ENCODE peak calls at places on chromosome 17, in four cellular contexts. Q, P, N and S are unnamed samples.

GRCh38 chr17:2708585-2709172 is 2.9 kb downstream of the CLUH start:
- DNase-seq in P (no peak), Q (no peak), N (no peak), S (no peak)

GRCh38 chr17:42673885-42674754 is 2.7 kb downstream of the PLEKHH3 start:
- DNase-seq in N (peak), P (peak), Q (peak), S (no peak)

GRCh38 chr17:40361063-40361924 is 3.2 kb downstream of the GJD3 start:
- DNase-seq in Q (no peak), P (no peak), N (no peak), S (no peak)

GRCh38 chr17:78839762-78840529 is 668 bp downstream of the USP36 start:
- DNase-seq in P (no peak), Q (peak), N (peak), S (no peak)

GRCh38 chr17:57938061-57938502 is 17.1 kb downstream of the CUEDC1 start:
- DNase-seq in Q (no peak), P (no peak), N (peak), S (no peak)

GRCh38 chr17:65936013-65936412 is 255.9 kb downstream of the CEP112 start:
- DNase-seq in N (no peak), Q (no peak), P (no peak), S (no peak)

GRCh38 chr17:80101160-80101945 is at the start of gene GAA:
- DNase-seq in P (peak), N (peak), Q (peak), S (peak)

GRCh38 chr17:17104494-17104893 is 62.2 kb downstream of the MPRIP start:
- DNase-seq in Q (no peak), N (no peak), P (no peak), S (no peak)

GRCh38 chr17:49148171-49148570 is 15.6 kb downstream of the B4GALNT2 start:
- DNase-seq in N (no peak), P (no peak), Q (no peak), S (no peak)

GRCh38 chr17:30232822-30233427 is 2.6 kb downstream of the SLC6A4 start:
- DNase-seq in Q (no peak), N (no peak), P (no peak), S (no peak)

GRCh38 chr17:73311428-73311780 is 397 bp downstream of the CDC42EP4 start:
- DNase-seq in N (no peak), P (peak), Q (no peak), S (no peak)
- TF ChIP-seq JUNB in N (no peak), P (no peak), Q (no peak), S (no peak)

DNA sequence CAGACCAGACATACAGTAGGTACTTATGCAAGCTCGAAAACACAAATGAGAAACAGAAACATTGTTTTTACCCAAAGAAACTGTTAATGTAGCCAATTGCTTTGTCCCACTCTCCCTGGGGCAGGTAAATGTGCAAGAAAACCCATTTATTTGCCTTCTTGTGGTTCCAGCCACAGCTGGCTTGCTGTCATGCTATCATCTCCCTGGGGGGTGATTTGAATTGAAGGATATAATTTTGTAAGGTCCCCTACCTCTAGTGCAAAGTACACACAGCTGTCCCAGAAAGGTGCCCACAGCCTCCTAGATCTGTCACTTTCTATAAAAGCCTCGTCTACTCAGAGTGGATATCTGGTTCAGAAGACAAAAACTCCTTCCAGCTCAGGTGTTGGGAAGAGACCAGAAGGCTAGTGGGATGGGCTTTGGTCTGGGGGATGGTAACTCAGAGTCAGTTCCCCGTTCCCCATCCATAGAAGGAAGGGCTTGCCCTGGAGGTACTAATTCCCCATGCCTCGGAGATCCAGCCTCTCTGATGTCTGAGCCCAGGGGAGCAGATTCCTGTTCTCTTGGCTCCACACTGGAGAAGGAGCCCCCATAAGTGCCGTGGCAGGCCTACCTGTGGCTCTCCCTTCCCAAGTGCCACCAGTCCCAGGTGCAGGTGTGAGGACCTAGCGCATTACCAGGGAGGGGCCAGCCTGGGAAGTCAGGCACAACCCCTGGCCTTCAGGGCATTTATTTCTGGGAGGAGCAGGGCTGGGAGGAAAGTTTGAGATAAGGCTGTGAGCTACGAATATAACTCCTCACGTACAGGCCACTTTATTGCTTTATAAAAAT is 2.4 kb upstream of the PRR15L start:
- DNase-seq in Q (no peak), P (no peak), N (no peak), S (no peak)
- TF ChIP-seq POLR2A in Q (no peak), P (no peak), N (no peak), S (no peak)

GRCh38 chr17:81840826-81841778 is 6.3 kb upstream of the PPP1R27 start:
- DNase-seq in Q (no peak), P (no peak), N (no peak), S (no peak)
- TF ChIP-seq JUNB in Q (no peak), P (no peak), N (no peak), S (no peak)

DNA sequence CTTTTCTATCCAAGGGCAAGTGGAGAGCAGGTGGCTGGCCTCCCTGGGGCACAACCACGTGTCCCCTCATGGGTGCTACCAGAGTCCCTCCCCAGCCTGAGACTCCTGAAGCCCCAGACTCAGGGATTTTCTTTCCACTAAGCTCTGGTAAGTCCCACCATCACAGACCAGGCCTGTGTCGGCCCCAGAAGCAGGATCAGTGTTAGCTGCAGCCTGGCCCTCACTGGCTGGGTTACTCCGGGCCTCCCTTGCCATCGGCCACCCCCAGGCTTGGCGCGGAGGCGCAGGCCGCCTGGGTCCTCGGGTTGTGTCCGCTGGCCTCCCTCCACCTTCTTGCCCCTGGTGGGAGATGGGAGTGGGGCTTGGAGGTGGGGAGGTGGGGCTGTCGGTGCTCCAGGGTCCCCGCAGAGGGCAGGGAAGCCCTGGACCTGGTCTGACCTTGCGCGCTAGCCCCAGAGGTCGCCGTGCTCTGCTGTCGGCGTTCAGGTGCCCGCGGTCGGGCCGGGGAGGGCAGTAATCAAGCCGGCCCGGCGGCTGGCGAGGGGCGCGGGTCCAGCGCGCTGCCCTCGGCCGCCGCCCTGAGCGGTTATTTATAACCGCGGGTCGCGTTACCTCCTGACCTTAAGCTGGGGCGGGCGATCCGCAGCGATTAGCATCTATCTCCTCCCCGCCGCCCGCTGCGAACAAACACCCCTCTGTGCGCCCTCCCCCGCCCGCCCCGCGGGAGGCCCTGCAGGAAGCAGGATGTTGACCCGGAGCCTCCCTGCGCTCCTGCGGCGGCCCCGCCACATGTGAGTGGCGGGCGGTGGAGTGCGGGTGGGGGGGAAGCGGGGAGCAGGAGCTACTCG is 78.1 kb upstream of the TOB1 start:
- DNase-seq in N (peak), P (peak), Q (peak), S (no peak)
- TF ChIP-seq POLR2A in N (peak), P (peak), Q (peak), S (peak)

GRCh38 chr17:38606646-38607611 is 1.2 kb upstream of the SRCIN1 start:
- DNase-seq in Q (no peak), N (no peak), P (no peak), S (no peak)
- TF ChIP-seq JUNB in Q (no peak), N (no peak), P (no peak), S (no peak)

GRCh38 chr17:59131131-59131530 is 23.9 kb downstream of the SKA2 start:
- DNase-seq in P (no peak), Q (no peak), N (no peak), S (no peak)
- TF ChIP-seq POLR2A in P (no peak), Q (no peak), N (no peak), S (no peak)

DNA sequence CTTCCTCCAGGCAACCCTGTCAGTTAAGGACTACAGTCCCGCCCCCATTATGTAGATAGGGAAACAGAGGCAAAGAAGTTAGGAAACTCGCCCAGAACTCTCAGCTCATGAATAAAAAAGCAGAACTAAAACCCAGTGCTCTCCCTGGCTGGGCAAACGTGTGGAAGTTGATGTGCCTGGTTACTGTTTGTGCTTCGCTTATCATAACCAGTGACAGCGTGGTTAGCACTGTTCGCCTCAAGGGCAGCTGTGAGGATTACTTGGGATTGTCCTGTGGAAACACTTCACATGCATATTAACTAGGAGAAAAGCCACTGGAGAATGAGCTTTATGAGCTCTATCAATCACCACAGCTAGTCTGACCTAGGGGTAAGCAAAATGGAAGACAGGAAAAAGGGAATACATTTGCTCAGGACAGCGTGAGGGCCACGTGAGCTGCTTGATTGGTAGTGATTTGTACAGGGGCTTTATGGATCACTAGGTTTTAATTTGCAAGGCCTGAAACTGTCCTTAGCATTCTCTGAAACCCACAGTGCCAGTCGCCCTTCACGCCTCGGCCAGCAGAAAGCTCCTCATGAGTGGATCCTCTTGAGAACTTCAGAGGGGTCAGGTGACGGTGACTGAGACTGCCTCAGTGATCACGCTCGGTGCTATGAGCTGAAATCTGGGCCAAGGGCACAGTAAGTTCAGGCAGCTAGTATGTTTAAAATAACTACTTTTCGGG is 19.9 kb downstream of the CYB5D2 start:
- DNase-seq in Q (no peak), N (no peak), P (no peak), S (no peak)
- TF ChIP-seq JUNB in Q (no peak), N (no peak), P (no peak), S (no peak)